ENCODE peak calls at places on chromosomes 11 and 22, in five cellular contexts. J, F, R, U and Y are unnamed samples. For H3K36me3 and H3K4me1, the result is how much of the 10 kb centered on the place peaks cover.

GRCh38 chr11:120342678-120343077 is 6.5 kb downstream of the ARHGEF12 start:
- DNase-seq in R (no peak), F (no peak), J (no peak), U (no peak), Y (no peak)

GRCh38 chr11:6248248-6248647 is 9.4 kb downstream of the CNGA4 start:
- DNase-seq in J (no peak), F (peak), R (no peak), U (no peak), Y (no peak)

GRCh38 chr11:4665424-4665823 is 21.6 kb downstream of the OR51E1 start:
- DNase-seq in R (no peak), U (no peak), F (peak), J (no peak), Y (no peak)

GRCh38 chr11:128261011-128261421 is 326.3 kb downstream of the ETS1 start:
- DNase-seq in J (no peak), U (no peak), F (no peak), R (no peak), Y (no peak)

GRCh38 chr11:126029237-126029636 is 33.4 kb downstream of the CDON start:
- DNase-seq in J (no peak), F (no peak), U (no peak), R (no peak), Y (no peak)

GRCh38 chr11:79415411-79415810 is 25.4 kb downstream of the TENM4 start:
- DNase-seq in R (no peak), U (no peak), F (peak), J (no peak), Y (no peak)

GRCh38 chr11:59891781-59892181 is 13.2 kb downstream of the OOSP3 start:
- DNase-seq in R (no peak), F (peak), J (no peak), U (peak), Y (no peak)

GRCh38 chr22:39300198-39300830 is 19.1 kb downstream of the RPL3 start:
- DNase-seq in U (peak), J (no peak), R (no peak), F (no peak), Y (no peak)

GRCh38 chr11:126561327-126561893 is 205.9 kb downstream of the ST3GAL4 start:
- DNase-seq in U (peak), J (no peak), R (peak), F (peak), Y (no peak)

GRCh38 chr22:49789289-49790141 is 38.2 kb downstream of the BRD1 start:
- DNase-seq in U (no peak), R (peak), J (peak), F (no peak), Y (no peak)

GRCh38 chr22:50733521-50734342 is 4.3 kb upstream of the ACR start:
- DNase-seq in U (no peak), R (peak), J (peak), F (peak), Y (no peak)

GRCh38 chr11:103007521-103007920 is 52.0 kb upstream of the MMP13 start:
- DNase-seq in F (peak), R (no peak), U (no peak), J (no peak), Y (no peak)

GRCh38 chr11:33063326-33063775 is 24.0 kb downstream of the TCP11L1 start:
- DNase-seq in U (no peak), R (no peak), F (peak), J (no peak), Y (no peak)

GRCh38 chr11:6734616-6735015 is 37.2 kb downstream of the OR2AG2 start:
- DNase-seq in J (no peak), F (no peak), R (no peak), U (no peak), Y (no peak)

GRCh38 chr11:2202900-2203439 is 31.4 kb upstream of the TH start:
- DNase-seq in R (no peak), J (no peak), F (no peak), U (no peak), Y (no peak)

GRCh38 chr11:1352696-1353382 is 36.9 kb upstream of the BRSK2 start:
- DNase-seq in R (no peak), F (no peak), U (no peak), J (no peak), Y (no peak)

GRCh38 chr11:36840378-36840777 is 242.3 kb upstream of the RAG2 start:
- DNase-seq in J (no peak), F (no peak), U (no peak), R (no peak), Y (no peak)

GRCh38 chr22:24008381-24009226 is 2.5 kb upstream of the CABIN1 start:
- DNase-seq in U (no peak), R (no peak), F (no peak), J (no peak), Y (no peak)

GRCh38 chr22:45538284-45538683 is 35.6 kb downstream of the FBLN1 start:
- DNase-seq in F (no peak), J (no peak), R (no peak), U (no peak), Y (no peak)

GRCh38 chr11:120336641-120337132 is 474 bp downstream of the ARHGEF12 start:
- DNase-seq in R (peak), J (no peak), F (peak), U (no peak), Y (no peak)

GRCh38 chr11:42524534-42525227 is 787.1 kb upstream of the API5 start:
- DNase-seq in F (peak), U (peak), R (peak), J (no peak), Y (peak)

GRCh38 chr11:58912124-58912523 is 27.2 kb upstream of the GLYATL1 start:
- DNase-seq in U (no peak), F (peak), R (no peak), J (no peak), Y (no peak)

GRCh38 chr22:42877158-42877557 is 20.1 kb upstream of the ARFGAP3 start:
- DNase-seq in J (no peak), F (no peak), U (no peak), R (no peak), Y (no peak)
- H3K36me3 ChIP-seq in J (under half), F (under half), U (under half), R (under half), Y (half or more)

GRCh38 chr11:18321622-18321990 is 334 bp downstream of the HPS5 start:
- DNase-seq in J (no peak), F (no peak), R (no peak), U (no peak), Y (no peak)
- H3K4me1 ChIP-seq in J (under half), F (under half), R (half or more), U (under half), Y (under half)

GRCh38 chr11:124738713-124739478 is 846 bp upstream of the NRGN start:
- DNase-seq in R (no peak), F (no peak), U (no peak), J (no peak), Y (no peak)
- H3K4me3 ChIP-seq in R (no peak), F (no peak), U (peak), J (no peak), Y (no peak)

GRCh38 chr11:46692450-46692849 is 8.0 kb downstream of the ARHGAP1 start:
- DNase-seq in R (no peak), F (peak), J (no peak), U (no peak), Y (no peak)
- H3K36me3 ChIP-seq in R (under half), F (under half), J (under half), U (under half), Y (under half)